ENCODE peak calls at places on chromosome 2, in four cellular contexts. M is H9, V is mesendoderm, P is H1. F is an unnamed sample.

GRCh38 chr2:151423760-151424159 is 14.1 kb downstream of the RIF1 start:
- DNase-seq in M (no peak), V (no peak), P (no peak), F (no peak)

GRCh38 chr2:6832995-6833604 is 32.6 kb downstream of the CMPK2 start:
- DNase-seq in P (no peak), M (no peak), V (no peak), F (no peak)

GRCh38 chr2:185738679-185739472 is at the start of gene FSIP2:
- DNase-seq in V (peak), M (peak), P (peak), F (peak)

GRCh38 chr2:136179602-136179975 is 61.6 kb upstream of the CXCR4 start:
- DNase-seq in P (no peak), M (no peak), V (peak), F (no peak)

GRCh38 chr2:134148843-134149472 is 104.9 kb upstream of the MGAT5 start:
- DNase-seq in V (no peak), M (no peak), P (no peak), F (no peak)

GRCh38 chr2:173462908-173463840 is 108.5 kb downstream of the CDCA7 start:
- DNase-seq in P (no peak), V (peak), M (peak), F (no peak)

GRCh38 chr2:47046271-47046670 is 108.8 kb downstream of the STPG4 start:
- DNase-seq in P (no peak), M (no peak), V (no peak), F (no peak)

GRCh38 chr2:28717339-28717758 is 34.3 kb upstream of the PPP1CB start:
- DNase-seq in P (no peak), V (peak), M (no peak), F (peak)

GRCh38 chr2:158665536-158666302 is 129.4 kb upstream of the DAPL1 start:
- DNase-seq in P (no peak), M (no peak), V (no peak), F (peak)

GRCh38 chr2:25251461-25252273 is 83.3 kb upstream of the POMC start:
- DNase-seq in P (peak), M (peak), V (peak), F (peak)

GRCh38 chr2:155965415-155966070 is 367.0 kb downstream of the NR4A2 start:
- DNase-seq in M (no peak), V (peak), P (no peak), F (no peak)

GRCh38 chr2:71896385-71897144 is 251.1 kb downstream of the CYP26B1 start:
- DNase-seq in P (peak), M (no peak), V (no peak), F (no peak)

GRCh38 chr2:209977386-209978239 is 24.8 kb upstream of the RPE start:
- DNase-seq in V (peak), P (no peak), M (no peak), F (peak)

GRCh38 chr2:9592699-9593098 is 37.1 kb upstream of the ADAM17 start:
- DNase-seq in V (no peak), M (no peak), P (no peak), F (peak)

GRCh38 chr2:23457990-23458689 is 73.2 kb downstream of the KLHL29 start:
- DNase-seq in V (no peak), P (no peak), M (no peak), F (no peak)

GRCh38 chr2:239822146-239822945 is 202.8 kb downstream of the NDUFA10 start:
- DNase-seq in P (peak), M (peak), V (no peak), F (no peak)

GRCh38 chr2:42758341-42758740 is 5.6 kb downstream of the OXER1 start:
- DNase-seq in M (no peak), P (no peak), V (no peak), F (no peak)

GRCh38 chr2:153872311-153873061 is 764 bp downstream of the GALNT13 start:
- DNase-seq in V (peak), P (peak), M (peak), F (no peak)

GRCh38 chr2:157572725-157573124 is 55.9 kb downstream of the ACVR1C start:
- DNase-seq in V (peak), M (no peak), P (no peak), F (no peak)

GRCh38 chr2:7118606-7119503 is 201.6 kb downstream of the RNF144A start:
- DNase-seq in M (no peak), P (no peak), V (peak), F (peak)

GRCh38 chr2:229335877-229336346 is 64.8 kb upstream of the PID1 start:
- DNase-seq in P (no peak), V (no peak), M (no peak), F (no peak)

GRCh38 chr2:96524482-96525210 is 11.9 kb upstream of the ARID5A start:
- DNase-seq in P (no peak), M (no peak), V (no peak), F (no peak)

GRCh38 chr2:187541086-187542085 is 12.8 kb downstream of the TFPI start:
- DNase-seq in P (no peak), M (no peak), V (no peak), F (peak)

GRCh38 chr2:47002480-47003381 is 87.1 kb upstream of the MCFD2 start:
- DNase-seq in P (no peak), M (no peak), V (peak), F (no peak)

GRCh38 chr2:78701546-78701945 is 324.0 kb upstream of the REG3G start:
- DNase-seq in M (no peak), V (peak), P (no peak), F (no peak)

GRCh38 chr2:142131016-142131714 is at the start of gene LRP1B:
- DNase-seq in P (peak), V (peak), M (peak), F (peak)

GRCh38 chr2:134466141-134466540 is 212.3 kb downstream of the MGAT5 start:
- DNase-seq in M (peak), P (peak), V (peak), F (no peak)

GRCh38 chr2:58146707-58147106 is 94.4 kb downstream of the FANCL start:
- DNase-seq in V (peak), M (no peak), P (no peak), F (peak)

DNA sequence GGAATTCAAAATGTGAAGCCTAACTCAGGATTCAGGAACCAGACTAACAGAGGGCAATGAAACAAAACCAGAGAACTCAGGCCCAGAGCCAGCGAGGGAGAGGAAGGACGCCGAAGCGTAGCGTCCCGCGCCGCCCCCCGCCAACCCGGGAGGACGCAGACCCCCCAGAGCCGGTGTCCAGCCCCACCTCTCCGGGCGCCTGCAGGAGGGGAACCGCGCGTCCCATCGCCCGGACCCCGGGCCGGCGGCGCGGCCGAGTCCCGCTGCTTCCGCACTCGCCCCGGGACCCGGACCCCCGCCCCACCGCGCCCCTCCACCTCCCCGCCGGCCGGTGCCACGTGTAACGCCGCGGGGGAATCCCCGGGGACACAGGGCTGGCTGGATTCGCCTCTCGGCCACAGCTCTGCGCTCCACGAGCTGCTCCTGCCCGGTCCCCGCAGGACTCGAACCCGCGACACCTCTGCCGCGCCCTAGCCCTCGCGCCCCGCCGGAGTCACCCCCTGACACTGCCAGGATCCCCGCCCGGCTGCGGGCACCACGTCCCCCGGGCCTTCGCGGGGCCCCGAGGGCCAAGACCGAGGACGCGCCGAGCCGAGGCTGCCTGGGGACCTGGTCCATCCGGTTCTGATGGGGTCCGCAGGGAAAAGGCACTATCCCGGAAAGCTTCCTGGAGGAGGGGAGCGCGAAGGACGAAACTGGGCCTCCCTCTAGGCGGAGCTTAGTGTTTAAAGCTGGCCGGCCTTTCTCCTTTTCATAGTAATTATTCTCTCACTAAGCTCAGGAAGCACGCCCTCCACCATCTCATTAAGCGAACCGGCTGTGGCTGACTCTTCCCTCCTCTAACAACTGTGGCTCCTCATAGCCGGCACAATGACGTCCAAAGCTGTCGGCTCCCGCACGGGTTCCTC is 40.4 kb upstream of the FAM124B start:
- DNase-seq in V (no peak), P (no peak), M (no peak), F (no peak)
- H3K56ac ChIP-seq in V (no peak), P (no peak), M (no peak), F (no peak)

DNA sequence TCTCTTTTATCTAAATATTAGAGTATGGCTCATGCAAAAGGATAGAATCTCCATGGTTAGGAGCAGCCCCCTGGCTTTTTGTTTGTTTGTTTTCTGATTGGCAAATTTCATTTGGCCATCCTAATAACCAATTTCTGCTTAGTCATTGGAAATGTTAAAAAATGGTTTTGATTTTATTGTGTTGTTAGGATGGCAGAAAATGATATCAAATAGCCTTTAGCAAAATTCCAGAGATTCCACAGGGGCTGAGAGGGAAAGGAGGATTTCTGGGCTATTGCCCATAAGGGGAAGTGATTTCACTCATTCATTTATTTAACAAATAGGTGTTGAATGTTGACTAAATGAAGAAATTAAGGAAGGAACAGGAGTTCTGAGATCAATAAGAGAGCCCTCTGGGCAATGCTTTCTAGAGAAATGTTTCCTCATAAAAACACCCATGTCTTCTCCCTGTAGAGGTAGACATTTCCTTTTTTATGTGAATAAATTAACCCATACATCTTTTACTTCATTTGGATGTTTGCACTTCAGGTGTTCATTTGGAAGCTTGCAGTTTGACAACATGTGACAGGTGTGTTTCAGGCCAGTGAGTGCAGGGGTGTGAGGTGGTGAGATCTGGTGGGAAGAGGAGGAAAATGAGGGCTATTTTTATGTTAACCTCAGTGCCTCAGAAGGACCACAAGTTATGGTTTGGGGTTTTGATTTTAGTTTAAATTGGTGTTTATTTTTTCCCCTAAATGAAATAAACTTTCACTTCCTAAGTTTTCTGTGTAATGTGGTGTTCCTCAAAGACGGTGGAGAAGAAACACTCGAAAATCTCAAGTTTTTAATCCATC is 61.7 kb upstream of the EPC2 start:
- DNase-seq in M (no peak), P (no peak), V (peak), F (peak)
- H2AK5ac ChIP-seq in M (no peak), P (no peak), V (no peak), F (no peak)

GRCh38 chr2:128628206-128628605 is 309.5 kb upstream of the HS6ST1 start:
- DNase-seq in P (no peak), M (no peak), V (no peak), F (no peak)
- H3K56ac ChIP-seq in P (no peak), M (no peak), V (no peak), F (no peak)

DNA sequence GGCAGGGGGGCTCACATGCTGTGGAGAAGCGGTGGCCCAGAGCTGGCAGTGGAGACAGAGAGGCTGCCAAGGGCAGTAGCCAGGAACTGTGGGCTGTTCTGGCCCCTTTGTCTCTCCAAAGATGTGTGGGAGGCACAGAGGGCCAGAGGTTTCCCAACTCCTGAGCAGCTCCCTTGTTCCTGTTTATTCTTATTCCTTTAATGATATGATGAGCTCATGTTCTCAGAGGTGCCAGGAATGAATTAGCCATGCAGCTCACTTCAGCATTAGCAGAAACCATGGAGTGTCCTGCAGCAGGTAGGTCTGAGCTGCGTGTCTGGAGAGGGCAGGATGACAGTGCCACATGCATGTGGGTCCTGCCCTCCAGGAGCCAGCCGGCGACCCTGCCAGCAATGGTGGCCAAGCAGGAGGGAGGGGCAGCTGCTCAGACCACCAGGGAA is 77.9 kb upstream of the FZD7 start:
- DNase-seq in M (no peak), P (no peak), V (no peak), F (peak)
- H2AK5ac ChIP-seq in M (no peak), P (no peak), V (no peak), F (no peak)

GRCh38 chr2:111884592-111884964 is 585 bp upstream of the ANAPC1 start:
- DNase-seq in V (no peak), P (no peak), M (no peak), F (no peak)
- H3K56ac ChIP-seq in V (peak), P (peak), M (no peak), F (peak)

GRCh38 chr2:234310166-234310565 is 186.7 kb downstream of the ARL4C start:
- DNase-seq in M (no peak), P (no peak), V (no peak), F (no peak)
- H2AK5ac ChIP-seq in M (no peak), P (no peak), V (no peak), F (no peak)

DNA sequence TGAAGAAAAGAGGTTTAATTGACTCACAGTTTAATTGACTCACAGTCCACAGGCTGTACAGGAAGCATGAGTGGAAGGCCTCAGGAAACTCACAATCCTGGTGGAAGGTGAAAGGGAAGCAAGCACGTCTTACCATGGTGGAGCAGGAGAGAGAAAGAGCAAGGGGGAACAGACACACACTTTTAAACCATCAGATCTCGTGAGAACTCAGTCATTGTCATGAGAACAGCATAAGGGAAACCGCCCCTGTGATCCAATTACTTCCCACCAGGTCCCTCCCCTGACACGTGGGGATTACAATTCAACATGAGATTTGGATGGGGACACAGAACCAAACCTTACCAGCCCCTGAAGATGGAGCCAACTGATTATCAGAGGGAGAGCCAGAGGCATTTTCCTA is 11.3 kb upstream of the PUM2 start:
- DNase-seq in V (no peak), P (peak), M (no peak), F (no peak)
- H3K56ac ChIP-seq in V (no peak), P (no peak), M (no peak), F (no peak)

DNA sequence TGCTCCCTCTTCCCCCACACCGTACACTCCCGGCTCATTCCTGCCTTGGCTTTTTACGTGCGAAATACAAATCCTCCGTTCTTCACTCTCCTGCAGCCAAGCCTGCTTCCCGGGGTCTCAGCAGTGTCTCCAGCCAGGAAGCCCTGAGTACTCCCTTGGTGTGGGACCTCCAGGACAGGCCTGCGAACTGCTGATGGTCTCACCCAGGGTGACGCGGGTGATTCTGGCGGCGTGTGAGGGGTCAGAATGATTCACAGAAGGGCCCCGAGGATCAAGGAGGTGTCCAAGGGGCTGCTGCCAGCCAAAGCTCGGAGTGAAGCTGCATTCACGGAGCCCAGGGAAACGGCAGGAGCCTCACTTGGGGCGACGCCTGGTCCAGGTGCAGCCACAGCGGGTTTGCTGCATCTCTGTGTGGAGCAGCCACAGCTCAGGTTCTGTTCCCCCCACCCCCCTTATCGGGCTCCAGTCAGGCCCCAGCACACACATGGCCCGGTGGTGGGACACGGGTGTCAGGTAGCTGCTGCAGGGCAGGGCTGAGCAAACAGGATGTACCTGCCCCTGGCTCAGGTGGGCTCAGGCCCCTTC is 337.7 kb upstream of the MYT1L start:
- DNase-seq in V (no peak), P (no peak), M (no peak), F (no peak)
- H2AK5ac ChIP-seq in V (no peak), P (no peak), M (no peak), F (no peak)

GRCh38 chr2:168821577-168821976 is 19.1 kb downstream of the NOSTRIN start:
- DNase-seq in V (no peak), P (no peak), M (no peak), F (no peak)

GRCh38 chr2:168814939-168815907 is 12.8 kb downstream of the NOSTRIN start:
- DNase-seq in M (no peak), P (no peak), V (peak), F (no peak)

GRCh38 chr2:168821992-168822391 is 19.6 kb downstream of the NOSTRIN start:
- DNase-seq in P (no peak), V (no peak), M (no peak), F (no peak)

GRCh38 chr2:168816369-168816768 is 13.9 kb downstream of the NOSTRIN start:
- DNase-seq in P (no peak), M (no peak), V (peak), F (peak)

DNA sequence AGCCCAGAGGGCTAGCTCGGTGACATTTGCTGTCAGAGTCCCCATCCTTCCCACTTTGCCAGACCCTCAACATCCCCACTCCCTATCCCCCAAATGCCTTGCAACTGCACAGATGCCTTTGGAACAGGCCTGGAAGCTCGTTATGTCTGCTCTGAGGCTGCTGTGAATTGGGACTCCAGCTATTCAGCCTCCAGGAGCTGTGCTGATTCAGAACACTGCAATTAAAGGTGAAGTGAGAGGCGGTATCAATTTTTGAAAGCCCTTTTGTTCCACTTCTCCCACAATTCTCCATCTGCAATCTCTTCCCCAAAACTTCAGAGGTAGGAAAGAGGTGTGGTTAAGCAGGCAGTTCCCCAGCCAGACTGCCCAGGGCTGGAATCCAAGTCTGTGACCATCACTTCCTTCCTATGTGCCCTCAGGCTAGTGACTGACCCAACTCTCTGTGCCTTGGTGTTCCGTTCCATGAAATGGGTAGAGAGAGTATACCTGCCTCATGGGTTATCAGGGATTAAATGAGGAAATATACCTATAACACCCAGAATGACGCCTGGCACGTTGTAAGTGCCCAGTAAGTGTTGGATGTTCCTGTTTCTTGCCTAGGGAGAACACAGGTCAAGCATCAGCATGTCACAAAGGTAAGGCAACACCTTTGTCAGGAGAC is 17.5 kb downstream of the NOSTRIN start:
- DNase-seq in P (no peak), M (no peak), V (no peak), F (no peak)
- H3K56ac ChIP-seq in P (no peak), M (no peak), V (no peak), F (no peak)